ENCODE peak calls at places on chromosome 15, in four cellular contexts. Y is RWPE1; A is naive thymus-derived CD8-positive, alpha-beta T cell; T is cardiac muscle cell. G is an unnamed sample.

GRCh38 chr15:83424101-83424500 is 23.0 kb upstream of the SH3GL3 start:
- DNase-seq in Y (no peak), A (no peak), T (no peak), G (no peak)

GRCh38 chr15:31005660-31006059 is 14.2 kb upstream of the MTMR10 start:
- DNase-seq in Y (no peak), A (no peak), T (no peak), G (no peak)

GRCh38 chr15:31271224-31271635 is 55.4 kb upstream of the KLF13 start:
- DNase-seq in Y (no peak), A (no peak), T (no peak), G (no peak)

GRCh38 chr15:54273928-54274327 is 295.7 kb downstream of the UNC13C start:
- DNase-seq in Y (no peak), A (no peak), T (no peak), G (no peak)

GRCh38 chr15:91891788-91892187 is 38.3 kb downstream of the SLCO3A1 start:
- DNase-seq in Y (no peak), A (no peak), T (no peak), G (no peak)

GRCh38 chr15:33994005-33994615 is 25.8 kb downstream of the CHRM5 start:
- DNase-seq in Y (no peak), A (no peak), T (peak), G (no peak)

GRCh38 chr15:25947336-25948080 is 84.4 kb upstream of the ATP10A start:
- DNase-seq in Y (no peak), A (no peak), T (no peak), G (no peak)

GRCh38 chr15:77907824-77908751 is 169.4 kb downstream of the TBC1D2B start:
- DNase-seq in Y (no peak), A (no peak), T (peak), G (peak)

GRCh38 chr15:89743594-89743993 is 7.5 kb downstream of the MESP1 start:
- DNase-seq in Y (no peak), A (no peak), T (no peak), G (no peak)

GRCh38 chr15:64809649-64810498 is 15.6 kb downstream of the PIF1 start:
- DNase-seq in Y (peak), A (peak), T (peak), G (peak)

GRCh38 chr15:48627260-48627969 is 18.1 kb downstream of the FBN1 start:
- DNase-seq in Y (peak), A (no peak), T (peak), G (no peak)

GRCh38 chr15:87816016-87816415 is 440.5 kb downstream of the NTRK3 start:
- DNase-seq in Y (no peak), A (no peak), T (no peak), G (no peak)

GRCh38 chr15:88238618-88239430 is 17.7 kb downstream of the NTRK3 start:
- DNase-seq in Y (no peak), A (peak), T (peak), G (no peak)

GRCh38 chr15:88004379-88004778 is 252.2 kb downstream of the NTRK3 start:
- DNase-seq in Y (no peak), A (no peak), T (no peak), G (no peak)

GRCh38 chr15:49876401-49877038 is 242.5 kb downstream of the ATP8B4 start:
- DNase-seq in Y (no peak), A (no peak), T (peak), G (no peak)

GRCh38 chr15:60162251-60162650 is 158.1 kb downstream of the FOXB1 start:
- DNase-seq in Y (no peak), A (no peak), T (no peak), G (no peak)

GRCh38 chr15:98801234-98801561 is 152.9 kb downstream of the IGF1R start:
- DNase-seq in Y (no peak), A (no peak), T (no peak), G (no peak)

GRCh38 chr15:83285284-83285978 is 967 bp upstream of the BNC1 start:
- DNase-seq in Y (no peak), A (no peak), T (no peak), G (no peak)

GRCh38 chr15:48060396-48060795 is 60.4 kb upstream of the SLC24A5 start:
- DNase-seq in Y (no peak), A (no peak), T (no peak), G (no peak)

GRCh38 chr15:67770098-67770628 is 55.1 kb upstream of the SKOR1 start:
- DNase-seq in Y (no peak), A (no peak), T (no peak), G (no peak)

GRCh38 chr15:90054618-90055097 is 47.6 kb downstream of the IDH2 start:
- DNase-seq in Y (no peak), A (no peak), T (no peak), G (no peak)

GRCh38 chr15:82804575-82804949 is 1.3 kb downstream of the FSD2 start:
- DNase-seq in Y (no peak), A (no peak), T (peak), G (no peak)

GRCh38 chr15:98983333-98983732 is 24.3 kb downstream of the PGPEP1L start:
- DNase-seq in Y (peak), A (no peak), T (peak), G (no peak)

GRCh38 chr15:27486676-27487290 is 515.8 kb downstream of the GABRG3 start:
- DNase-seq in Y (no peak), A (no peak), T (no peak), G (no peak)

GRCh38 chr15:45187894-45188830 is at the start of gene SHF:
- DNase-seq in Y (peak), A (peak), T (peak), G (peak)

G was measured in CD4-positive, alpha-beta T cell.